ENCODE peak calls at places on chromosomes 4 and X, in ten cellular contexts. Z is Peyer's patch, B is prostate gland, U is adrenal gland, H is HCT116, W is IMR-90, X is endothelial cell of umbilical vein, P is breast epithelium, I is tibial nerve, E is transverse colon. L is an unnamed sample.

GRCh38 chrX:9682456-9682855 is 83.2 kb downstream of the GPR143 start:
- DNase-seq in Z (no peak), B (no peak), U (no peak), H (no peak), W (peak; percentile 61), X (peak; percentile 10), P (no peak), I (peak; percentile 5), E (peak; percentile 16), L (peak; percentile 14)

GRCh38 chr4:4387531-4388311 is 819 bp downstream of the NSG1 start:
- DNase-seq in Z (peak; percentile 37), B (no peak), U (no peak), H (no peak), W (no peak), X (no peak), P (no peak), I (no peak), E (no peak), L (peak; percentile 54)

GRCh38 chrX:11059923-11060322 is 51.2 kb upstream of the HCCS start:
- DNase-seq in Z (no peak), B (no peak), U (no peak), H (no peak), W (peak; percentile 35), X (no peak), P (no peak), I (no peak), E (no peak), L (no peak)

GRCh38 chr4:27121830-27122229 is 261.2 kb downstream of the STIM2 start:
- DNase-seq in Z (no peak), B (no peak), U (no peak), H (no peak), W (no peak), X (no peak), P (no peak), I (no peak), E (no peak), L (no peak)

GRCh38 chr4:5945936-5946335 is 53.0 kb upstream of the CRMP1 start:
- DNase-seq in Z (no peak), B (no peak), U (no peak), H (no peak), W (no peak), X (no peak), P (no peak), I (no peak), E (no peak), L (no peak)

GRCh38 chrX:113741744-113742143 is 842.1 kb upstream of the HTR2C start:
- DNase-seq in Z (no peak), B (peak; percentile 5), U (no peak), H (peak; percentile 18), W (no peak), X (peak; percentile 52), P (no peak), I (no peak), E (no peak), L (no peak)

GRCh38 chrX:104370089-104370488 is 115.4 kb upstream of the ESX1 start:
- DNase-seq in Z (no peak), B (peak; percentile 51), U (no peak), H (peak; percentile 26), W (no peak), X (no peak), P (peak; percentile 52), I (no peak), E (no peak), L (no peak)

GRCh38 chrX:85012098-85012497 is 8.4 kb downstream of the APOOL start:
- DNase-seq in Z (no peak), B (no peak), U (no peak), H (no peak), W (no peak), X (no peak), P (no peak), I (no peak), E (no peak), L (no peak)

GRCh38 chrX:41085883-41086626 is 810 bp downstream of the USP9X start:
- DNase-seq in Z (peak; percentile 66), B (peak; percentile 28), U (peak; percentile 52), H (no peak), W (peak; percentile 42), X (peak; percentile 61), P (no peak), I (peak; percentile 35), E (peak; percentile 60), L (peak; percentile 78)

GRCh38 chrX:99394450-99394849 is 1015.6 kb downstream of the PCDH19 start:
- DNase-seq in Z (no peak), B (no peak), U (no peak), H (no peak), W (no peak), X (no peak), P (no peak), I (no peak), E (no peak), L (no peak)

GRCh38 chr4:170395773-170396172 is 306.0 kb upstream of the AADAT start:
- DNase-seq in Z (no peak), B (no peak), U (no peak), H (no peak), W (no peak), X (no peak), P (no peak), I (no peak), E (no peak), L (no peak)

GRCh38 chr4:56755901-56756300 is 65.6 kb downstream of the SPINK2 start:
- DNase-seq in Z (no peak), B (no peak), U (no peak), H (no peak), W (no peak), X (no peak), P (no peak), I (no peak), E (no peak), L (no peak)

GRCh38 chr4:108109997-108110416 is 58.7 kb downstream of the LEF1 start:
- DNase-seq in Z (no peak), B (no peak), U (no peak), H (no peak), W (no peak), X (no peak), P (no peak), I (no peak), E (no peak), L (no peak)

GRCh38 chr4:42786350-42787070 is 106.0 kb upstream of the GRXCR1 start:
- DNase-seq in Z (no peak), B (no peak), U (no peak), H (no peak), W (no peak), X (no peak), P (no peak), I (no peak), E (no peak), L (no peak)

GRCh38 chr4:81504685-81505598 is 33.2 kb upstream of the RASGEF1B start:
- DNase-seq in Z (no peak), B (peak; percentile 62), U (peak; percentile 70), H (no peak), W (no peak), X (peak; percentile 9), P (no peak), I (peak; percentile 79), E (peak; percentile 73), L (peak; percentile 36)

GRCh38 chr4:113469023-113469390 is 292.5 kb downstream of the CAMK2D start:
- DNase-seq in Z (no peak), B (no peak), U (no peak), H (no peak), W (peak; percentile 43), X (peak; percentile 83), P (no peak), I (no peak), E (no peak), L (no peak)
- H3K27ac ChIP-seq in Z (no peak overlapping the region), B (peak overlapping the region; percentile 56), U (peak overlapping the region; percentile 63), H (peak overlapping the region; percentile 71), W (peak overlapping the region; percentile 74), X (peak overlapping the region; percentile 96), P (peak overlapping the region; percentile 92), I (peak overlapping the region; percentile 62), E (peak overlapping the region; percentile 85), L (peak overlapping the region; percentile 11)

GRCh38 chr4:185238750-185239149 is 29.4 kb downstream of the SNX25 start:
- DNase-seq in Z (no peak), B (no peak), U (no peak), H (no peak), W (peak; percentile 21), X (peak; percentile 13), P (no peak), I (no peak), E (no peak), L (no peak)

GRCh38 chr4:185236155-185236503 is 26.7 kb downstream of the SNX25 start:
- DNase-seq in Z (no peak), B (no peak), U (no peak), H (no peak), W (no peak), X (no peak), P (no peak), I (no peak), E (no peak), L (no peak)

GRCh38 chr4:185237185-185237584 is 27.8 kb downstream of the SNX25 start:
- DNase-seq in Z (no peak), B (no peak), U (no peak), H (no peak), W (no peak), X (peak; percentile 50), P (no peak), I (no peak), E (no peak), L (no peak)

GRCh38 chr4:185235480-185236154 is 26.2 kb downstream of the SNX25 start:
- DNase-seq in Z (peak; percentile 62), B (no peak), U (no peak), H (no peak), W (peak; percentile 38), X (no peak), P (no peak), I (no peak), E (peak; percentile 27), L (no peak)

DNA sequence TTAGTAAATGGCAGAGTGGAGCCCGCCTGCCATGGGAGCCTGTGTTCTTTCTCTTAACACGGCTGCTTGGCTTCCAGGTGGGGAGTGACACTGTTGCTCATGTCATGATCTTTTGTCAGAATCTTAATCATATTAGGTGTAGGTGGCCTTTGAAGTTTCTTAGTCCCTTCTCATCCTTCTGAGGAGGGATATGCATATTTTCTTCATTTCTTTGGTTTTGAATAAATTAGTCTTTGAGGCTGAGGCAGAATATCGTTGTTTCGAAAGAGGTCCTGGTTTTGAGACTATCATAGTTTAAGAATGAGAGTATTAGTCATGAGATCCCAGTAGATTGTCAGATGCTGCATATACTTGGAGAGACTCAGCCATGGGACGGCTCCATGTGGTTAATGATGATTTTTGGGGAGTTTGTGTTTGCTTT is 28.9 kb downstream of the SNX25 start:
- DNase-seq in Z (no peak), B (no peak), U (no peak), H (no peak), W (peak; percentile 84), X (no peak), P (no peak), I (no peak), E (no peak), L (no peak)
- TF ChIP-seq POLR2A in Z (no peak), B (no peak), U (no peak), H (no peak), W (no peak), X (no peak), P (no peak), I (no peak), E (no peak), L (no peak)

GRCh38 chr4:159390648-159391047 is 287.8 kb downstream of the RAPGEF2 start:
- DNase-seq in Z (no peak), B (peak; percentile 16), U (peak; percentile 30), H (peak; percentile 63), W (peak; percentile 98), X (peak; percentile 94), P (no peak), I (no peak), E (no peak), L (no peak)
- H3K27ac ChIP-seq in Z (no peak overlapping the region), B (no peak overlapping the region), U (no peak overlapping the region), H (no peak overlapping the region), W (peak overlapping the region; percentile 66), X (peak overlapping the region; percentile 93), P (no peak overlapping the region), I (no peak overlapping the region), E (no peak overlapping the region), L (no peak overlapping the region)

GRCh38 chrX:51743179-51743957 is at the start of gene GSPT2:
- DNase-seq in Z (peak; percentile 54), B (peak; percentile 41), U (peak; percentile 72), H (no peak), W (peak; percentile 76), X (peak; percentile 59), P (peak; percentile 53), I (peak; percentile 43), E (peak; percentile 75), L (peak; percentile 65)
- TF ChIP-seq POLR2A in Z (no peak), B (no peak), U (peak; percentile 23), H (no peak), W (peak; percentile 30), X (peak; percentile 58), P (no peak), I (no peak), E (peak; percentile 41), L (no peak)